ENCODE peak calls at places on chromosomes 2 and 18, in seven cellular contexts. J is dermis microvascular lymphatic vessel endothelial cell; G is lower lobe of right lung; F is caudate nucleus; Q is NCI-H1694 treated with DMSO at 0.1 percent for 48 hours; K is activated CD4-positive, alpha-beta T cell treated with anti-CD3 and anti-CD28 coated beads, Interleukin-2, amount 50 U/mL, for 24 hours; H is NCI-H774. R is an unnamed sample.
A peak's percentile ranks its signal among the peaks of the same experiment; 100 is the strongest.

GRCh38 chr2:100238471-100238870 is 83.8 kb downstream of the LONRF2 start:
- DNase-seq in J (no peak), G (no peak), F (no peak), Q (no peak), K (no peak), H (no peak), R (no peak)

GRCh38 chr18:57446322-57446721 is 11.1 kb downstream of the ONECUT2 start:
- DNase-seq in J (peak; percentile 42), G (no peak), F (peak; percentile 30), Q (no peak), K (no peak), H (peak; percentile 17), R (no peak)

GRCh38 chr2:119786312-119786711 is 26.6 kb downstream of the PTPN4 start:
- DNase-seq in J (no peak), G (no peak), F (no peak), Q (no peak), K (no peak), H (no peak), R (no peak)

GRCh38 chr2:203484266-203485112 is 50.6 kb downstream of the RAPH1 start:
- DNase-seq in J (peak; percentile 48), G (no peak), F (no peak), Q (no peak), K (peak; percentile 9), H (no peak), R (no peak)

GRCh38 chr2:224999784-225000183 is 42.5 kb downstream of the DOCK10 start:
- DNase-seq in J (peak; percentile 11), G (no peak), F (no peak), Q (no peak), K (no peak), H (no peak), R (no peak)

GRCh38 chr2:235433860-235434259 is 60.0 kb upstream of the AGAP1 start:
- DNase-seq in J (peak; percentile 37), G (no peak), F (peak; percentile 59), Q (peak; percentile 69), K (no peak), H (no peak), R (peak; percentile 12)

GRCh38 chr2:50820176-50820575 is 211.8 kb downstream of the NRXN1 start:
- DNase-seq in J (no peak), G (no peak), F (no peak), Q (peak; percentile 47), K (no peak), H (no peak), R (no peak)

GRCh38 chr2:46643493-46643892 is 164.1 kb downstream of the TMEM247 start:
- DNase-seq in J (no peak), G (no peak), F (no peak), Q (peak; percentile 15), K (no peak), H (no peak), R (no peak)

GRCh38 chr2:206805922-206806607 is 40.7 kb downstream of the FASTKD2 start:
- DNase-seq in J (peak; percentile 42), G (no peak), F (no peak), Q (peak; percentile 81), K (no peak), H (no peak), R (no peak)

GRCh38 chr2:119489232-119489952 is 34.9 kb downstream of the SCTR start:
- DNase-seq in J (peak; percentile 34), G (no peak), F (no peak), Q (no peak), K (no peak), H (no peak), R (no peak)

GRCh38 chr2:118166242-118166641 is 78.0 kb downstream of the INSIG2 start:
- DNase-seq in J (no peak), G (no peak), F (no peak), Q (no peak), K (no peak), H (no peak), R (no peak)

GRCh38 chr2:10935366-10935918 is 23.7 kb downstream of the KCNF1 start:
- DNase-seq in J (no peak), G (no peak), F (no peak), Q (no peak), K (no peak), H (no peak), R (no peak)

GRCh38 chr2:36433311-36434217 is 78.0 kb downstream of the CRIM1 start:
- DNase-seq in J (no peak), G (no peak), F (peak; percentile 24), Q (no peak), K (no peak), H (no peak), R (no peak)

GRCh38 chr2:128473175-128474013 is 154.7 kb upstream of the HS6ST1 start:
- DNase-seq in J (no peak), G (peak; percentile 61), F (no peak), Q (no peak), K (no peak), H (no peak), R (no peak)

GRCh38 chr2:203951366-203951902 is 14.9 kb downstream of the ICOS start:
- DNase-seq in J (no peak), G (no peak), F (no peak), Q (no peak), K (no peak), H (no peak), R (no peak)

GRCh38 chr2:230666885-230667712 is 45.5 kb upstream of the CAB39 start:
- DNase-seq in J (no peak), G (no peak), F (peak; percentile 9), Q (no peak), K (no peak), H (no peak), R (no peak)

GRCh38 chr18:68822926-68823325 is 25.0 kb downstream of the CCDC102B start:
- DNase-seq in J (no peak), G (no peak), F (no peak), Q (no peak), K (no peak), H (no peak), R (no peak)

GRCh38 chr18:40810371-40810770 is 1144.7 kb upstream of the PIK3C3 start:
- DNase-seq in J (no peak), G (no peak), F (no peak), Q (no peak), K (no peak), H (no peak), R (no peak)

R was measured in occipital lobe.